ENCODE peak calls at places on chromosomes 16 and 17, in seven cellular contexts. One of them, this sample, is unnamed.

GRCh38 chr16:89544113-89544512 is 16.4 kb upstream of the RPL13 start:
- DNase-seq in heart right ventricle: no peak
- DNase-seq in brain microvascular endothelial cell: no peak
- DNase-seq in CD4-positive, alpha-beta T cell: no peak
- DNase-seq in neural progenitor cell: no peak
- DNase-seq in osteocyte: no peak
- DNase-seq in heart left ventricle: no peak
- DNase-seq in this sample: no peak

GRCh38 chr16:71311553-71312158 is 22.5 kb upstream of the CMTR2 start:
- DNase-seq in neural progenitor cell: peak; percentile 87
- DNase-seq in osteocyte: no peak
- DNase-seq in heart right ventricle: no peak
- DNase-seq in brain microvascular endothelial cell: no peak
- DNase-seq in CD4-positive, alpha-beta T cell: peak; percentile 1
- DNase-seq in heart left ventricle: no peak
- DNase-seq in this sample: peak; percentile 43

GRCh38 chr16:50696575-50697420 is 3.4 kb downstream of the NOD2 start:
- DNase-seq in CD4-positive, alpha-beta T cell: no peak
- DNase-seq in neural progenitor cell: no peak
- DNase-seq in brain microvascular endothelial cell: peak; percentile 64
- DNase-seq in heart right ventricle: peak; percentile 75
- DNase-seq in heart left ventricle: peak; percentile 81
- DNase-seq in osteocyte: no peak
- DNase-seq in this sample: peak; percentile 86

GRCh38 chr17:31596382-31597323 is 205.2 kb downstream of the RAB11FIP4 start:
- DNase-seq in heart right ventricle: peak; percentile 75
- DNase-seq in heart left ventricle: peak; percentile 85
- DNase-seq in neural progenitor cell: peak; percentile 11
- DNase-seq in osteocyte: peak; percentile 97
- DNase-seq in brain microvascular endothelial cell: peak; percentile 95
- DNase-seq in CD4-positive, alpha-beta T cell: no peak
- DNase-seq in this sample: peak; percentile 40

GRCh38 chr17:11391134-11391533 is 150.1 kb downstream of the SHISA6 start:
- DNase-seq in heart left ventricle: no peak
- DNase-seq in neural progenitor cell: peak; percentile 29
- DNase-seq in heart right ventricle: no peak
- DNase-seq in brain microvascular endothelial cell: no peak
- DNase-seq in osteocyte: no peak
- DNase-seq in CD4-positive, alpha-beta T cell: no peak
- DNase-seq in this sample: no peak

GRCh38 chr16:55039042-55039441 is 108.4 kb downstream of the IRX5 start:
- DNase-seq in osteocyte: no peak
- DNase-seq in neural progenitor cell: no peak
- DNase-seq in brain microvascular endothelial cell: no peak
- DNase-seq in CD4-positive, alpha-beta T cell: no peak
- DNase-seq in heart right ventricle: no peak
- DNase-seq in heart left ventricle: no peak
- DNase-seq in this sample: no peak

GRCh38 chr16:49726155-49726554 is 129.8 kb downstream of the ZNF423 start:
- DNase-seq in heart right ventricle: no peak
- DNase-seq in osteocyte: no peak
- DNase-seq in heart left ventricle: no peak
- DNase-seq in brain microvascular endothelial cell: no peak
- DNase-seq in CD4-positive, alpha-beta T cell: no peak
- DNase-seq in neural progenitor cell: no peak
- DNase-seq in this sample: no peak

GRCh38 chr16:84976644-84977400 is 34.5 kb downstream of the ZDHHC7 start:
- DNase-seq in CD4-positive, alpha-beta T cell: no peak
- DNase-seq in brain microvascular endothelial cell: no peak
- DNase-seq in heart left ventricle: peak; percentile 48
- DNase-seq in heart right ventricle: peak; percentile 55
- DNase-seq in neural progenitor cell: no peak
- DNase-seq in osteocyte: no peak
- DNase-seq in this sample: no peak

GRCh38 chr16:31875112-31875803 is 1.7 kb downstream of the ZNF267 start:
- DNase-seq in heart left ventricle: no peak
- DNase-seq in neural progenitor cell: no peak
- DNase-seq in osteocyte: no peak
- DNase-seq in brain microvascular endothelial cell: peak; percentile 32
- DNase-seq in heart right ventricle: no peak
- DNase-seq in CD4-positive, alpha-beta T cell: no peak
- DNase-seq in this sample: no peak

GRCh38 chr17:77425791-77426641 is 285.2 kb downstream of the SEC14L1 start:
- DNase-seq in brain microvascular endothelial cell: peak; percentile 87
- DNase-seq in CD4-positive, alpha-beta T cell: peak; percentile 61
- DNase-seq in osteocyte: no peak
- DNase-seq in neural progenitor cell: peak; percentile 34
- DNase-seq in heart right ventricle: no peak
- DNase-seq in heart left ventricle: no peak
- DNase-seq in this sample: no peak

GRCh38 chr16:69017036-69017783 is 88.2 kb upstream of the HAS3 start:
- DNase-seq in neural progenitor cell: no peak
- DNase-seq in brain microvascular endothelial cell: peak; percentile 54
- DNase-seq in CD4-positive, alpha-beta T cell: no peak
- DNase-seq in osteocyte: no peak
- DNase-seq in heart right ventricle: no peak
- DNase-seq in heart left ventricle: no peak
- DNase-seq in this sample: no peak

GRCh38 chr17:66191607-66192377 is at the start of gene CEP112:
- DNase-seq in brain microvascular endothelial cell: peak; percentile 45
- DNase-seq in osteocyte: peak; percentile 89
- DNase-seq in heart right ventricle: peak; percentile 84
- DNase-seq in neural progenitor cell: peak; percentile 98
- DNase-seq in heart left ventricle: peak; percentile 76
- DNase-seq in CD4-positive, alpha-beta T cell: peak; percentile 79
- DNase-seq in this sample: peak; percentile 86

GRCh38 chr16:29925173-29925804 is 737 bp downstream of the KCTD13 start:
- DNase-seq in osteocyte: no peak
- DNase-seq in CD4-positive, alpha-beta T cell: no peak
- DNase-seq in brain microvascular endothelial cell: no peak
- DNase-seq in heart left ventricle: no peak
- DNase-seq in neural progenitor cell: peak; percentile 35
- DNase-seq in heart right ventricle: no peak
- DNase-seq in this sample: no peak

GRCh38 chr17:2101448-2102257 is 46.8 kb downstream of the HIC1 start:
- DNase-seq in heart left ventricle: no peak
- DNase-seq in CD4-positive, alpha-beta T cell: peak; percentile 53
- DNase-seq in brain microvascular endothelial cell: no peak
- DNase-seq in neural progenitor cell: no peak
- DNase-seq in osteocyte: no peak
- DNase-seq in heart right ventricle: no peak
- DNase-seq in this sample: no peak

GRCh38 chr17:4591529-4591928 is 7.2 kb downstream of the SMTNL2 start:
- DNase-seq in heart left ventricle: no peak
- DNase-seq in brain microvascular endothelial cell: peak; percentile 23
- DNase-seq in CD4-positive, alpha-beta T cell: no peak
- DNase-seq in heart right ventricle: no peak
- DNase-seq in osteocyte: no peak
- DNase-seq in neural progenitor cell: no peak
- DNase-seq in this sample: no peak

GRCh38 chr16:64167851-64168770 is 953.8 kb downstream of the CDH11 start:
- DNase-seq in heart left ventricle: no peak
- DNase-seq in CD4-positive, alpha-beta T cell: no peak
- DNase-seq in neural progenitor cell: no peak
- DNase-seq in osteocyte: no peak
- DNase-seq in brain microvascular endothelial cell: no peak
- DNase-seq in heart right ventricle: no peak
- DNase-seq in this sample: no peak

GRCh38 chr16:22955461-22956145 is 141.6 kb downstream of the HS3ST2 start:
- DNase-seq in osteocyte: no peak
- DNase-seq in neural progenitor cell: no peak
- DNase-seq in heart left ventricle: no peak
- DNase-seq in heart right ventricle: no peak
- DNase-seq in brain microvascular endothelial cell: no peak
- DNase-seq in CD4-positive, alpha-beta T cell: no peak
- DNase-seq in this sample: no peak

GRCh38 chr17:79212150-79213087 is 137.8 kb downstream of the ENGASE start:
- DNase-seq in CD4-positive, alpha-beta T cell: no peak
- DNase-seq in osteocyte: no peak
- DNase-seq in neural progenitor cell: peak; percentile 63
- DNase-seq in heart right ventricle: no peak
- DNase-seq in heart left ventricle: no peak
- DNase-seq in brain microvascular endothelial cell: no peak
- DNase-seq in this sample: no peak

GRCh38 chr16:84266451-84266850 is 26.6 kb upstream of the KCNG4 start:
- DNase-seq in neural progenitor cell: peak; percentile 85
- DNase-seq in brain microvascular endothelial cell: peak; percentile 71
- DNase-seq in heart right ventricle: no peak
- DNase-seq in osteocyte: no peak
- DNase-seq in heart left ventricle: peak; percentile 40
- DNase-seq in CD4-positive, alpha-beta T cell: no peak
- DNase-seq in this sample: peak; percentile 52

GRCh38 chr16:23974223-23974622 is 138.4 kb downstream of the PRKCB start:
- DNase-seq in osteocyte: no peak
- DNase-seq in CD4-positive, alpha-beta T cell: no peak
- DNase-seq in brain microvascular endothelial cell: no peak
- DNase-seq in heart left ventricle: no peak
- DNase-seq in heart right ventricle: no peak
- DNase-seq in neural progenitor cell: peak; percentile 84
- DNase-seq in this sample: no peak

GRCh38 chr17:83203472-83204221 is 124.2 kb downstream of the METRNL start:
- DNase-seq in brain microvascular endothelial cell: no peak
- DNase-seq in heart left ventricle: peak; percentile 12
- DNase-seq in CD4-positive, alpha-beta T cell: no peak
- DNase-seq in heart right ventricle: peak; percentile 15
- DNase-seq in neural progenitor cell: no peak
- DNase-seq in osteocyte: no peak
- DNase-seq in this sample: no peak
- TF ChIP-seq CTCF in brain microvascular endothelial cell: no peak
- TF ChIP-seq CTCF in heart left ventricle: no peak
- TF ChIP-seq CTCF in CD4-positive, alpha-beta T cell: no peak
- TF ChIP-seq CTCF in heart right ventricle: no peak
- TF ChIP-seq CTCF in neural progenitor cell: no peak
- TF ChIP-seq CTCF in osteocyte: no peak
- TF ChIP-seq CTCF in this sample: no peak

DNA sequence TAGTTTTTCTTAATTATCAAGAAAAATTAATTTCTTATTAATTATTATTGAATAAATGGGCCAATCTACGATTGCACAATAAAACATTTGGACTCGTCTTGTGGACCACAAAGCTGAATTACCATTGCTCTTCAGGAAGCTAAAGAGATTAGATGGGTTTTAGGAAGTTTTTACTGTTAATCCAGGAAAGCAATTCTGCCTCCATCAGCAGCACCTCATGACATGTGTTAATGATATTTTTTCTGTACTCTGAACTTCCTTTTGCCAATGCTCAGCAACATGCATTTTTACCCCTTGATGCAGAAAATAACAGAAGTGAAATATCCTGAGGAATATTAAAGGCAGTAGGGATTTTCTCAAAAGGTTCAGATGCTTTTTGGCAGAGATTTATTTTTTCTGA is 37.8 kb downstream of the HS3ST3A1 start:
- DNase-seq in CD4-positive, alpha-beta T cell: no peak
- DNase-seq in brain microvascular endothelial cell: no peak
- DNase-seq in neural progenitor cell: no peak
- DNase-seq in heart right ventricle: no peak
- DNase-seq in osteocyte: no peak
- DNase-seq in heart left ventricle: no peak
- DNase-seq in this sample: no peak
- TF ChIP-seq CTCF in CD4-positive, alpha-beta T cell: no peak
- TF ChIP-seq CTCF in brain microvascular endothelial cell: no peak
- TF ChIP-seq CTCF in neural progenitor cell: no peak
- TF ChIP-seq CTCF in heart right ventricle: no peak
- TF ChIP-seq CTCF in osteocyte: no peak
- TF ChIP-seq CTCF in heart left ventricle: no peak
- TF ChIP-seq CTCF in this sample: no peak

DNA sequence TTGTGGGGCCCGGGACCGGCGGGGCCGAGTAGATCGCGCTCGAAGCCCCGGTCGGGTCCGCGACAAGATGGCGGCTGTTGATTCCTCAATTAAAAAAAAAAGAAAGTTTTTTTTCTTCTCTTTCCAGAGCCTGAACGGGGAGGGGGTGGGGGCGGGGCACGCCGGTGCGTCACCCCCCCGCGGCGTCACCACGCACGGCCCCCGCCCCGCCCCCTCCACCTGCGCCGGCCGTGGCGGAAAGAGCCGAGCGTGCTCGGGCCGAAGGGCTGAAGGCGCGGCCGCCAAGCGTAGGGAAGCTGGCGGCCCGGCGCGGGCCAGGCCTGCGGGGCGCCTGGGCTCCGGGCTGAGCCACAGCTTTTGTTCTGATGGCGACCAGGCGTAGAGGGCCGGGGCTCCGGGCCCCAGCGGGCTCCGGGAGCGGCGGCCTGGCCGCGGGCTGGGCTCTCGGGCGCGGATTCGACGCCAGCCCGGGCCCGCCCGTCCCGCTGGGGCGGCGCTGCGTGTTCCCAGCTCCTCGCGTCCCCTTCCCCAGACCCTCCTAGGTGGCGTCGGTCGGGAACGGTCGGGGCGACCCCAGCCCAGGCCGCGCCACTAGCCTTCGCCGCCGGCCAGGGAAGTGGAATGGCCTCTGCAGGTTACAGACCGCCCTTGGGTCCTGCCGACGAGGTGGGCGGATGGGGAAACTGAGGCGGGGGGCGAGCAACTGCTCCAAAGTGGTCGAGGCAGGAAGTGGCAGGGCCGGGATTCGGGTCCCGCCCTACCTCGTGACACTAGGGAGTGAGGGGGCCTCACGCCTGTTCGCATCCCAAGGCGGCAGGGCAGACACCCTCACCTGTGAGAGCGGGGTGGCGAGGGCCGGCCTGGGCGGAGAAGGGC is at the start of gene CREBBP:
- DNase-seq in osteocyte: peak; percentile 96
- DNase-seq in brain microvascular endothelial cell: peak; percentile 52
- DNase-seq in heart left ventricle: peak; percentile 90
- DNase-seq in neural progenitor cell: peak; percentile 97
- DNase-seq in heart right ventricle: peak; percentile 89
- DNase-seq in CD4-positive, alpha-beta T cell: peak; percentile 81
- DNase-seq in this sample: peak; percentile 98
- TF ChIP-seq CTCF in osteocyte: no peak
- TF ChIP-seq CTCF in brain microvascular endothelial cell: no peak
- TF ChIP-seq CTCF in heart left ventricle: no peak
- TF ChIP-seq CTCF in neural progenitor cell: no peak
- TF ChIP-seq CTCF in heart right ventricle: no peak
- TF ChIP-seq CTCF in CD4-positive, alpha-beta T cell: no peak
- TF ChIP-seq CTCF in this sample: no peak

GRCh38 chr17:9905902-9906301 is 831 bp upstream of the RCVRN start:
- DNase-seq in CD4-positive, alpha-beta T cell: no peak
- DNase-seq in heart left ventricle: no peak
- DNase-seq in neural progenitor cell: peak; percentile 66
- DNase-seq in heart right ventricle: peak; percentile 51
- DNase-seq in brain microvascular endothelial cell: no peak
- DNase-seq in osteocyte: no peak
- DNase-seq in this sample: peak; percentile 81
- TF ChIP-seq CTCF in CD4-positive, alpha-beta T cell: no peak
- TF ChIP-seq CTCF in heart left ventricle: peak; percentile 42
- TF ChIP-seq CTCF in neural progenitor cell: peak; percentile 77
- TF ChIP-seq CTCF in heart right ventricle: peak; percentile 68
- TF ChIP-seq CTCF in brain microvascular endothelial cell: peak; percentile 63
- TF ChIP-seq CTCF in osteocyte: peak; percentile 54
- TF ChIP-seq CTCF in this sample: peak; percentile 82

GRCh38 chr17:49438885-49439284 is 24.2 kb upstream of the PHB1 start:
- DNase-seq in heart left ventricle: no peak
- DNase-seq in CD4-positive, alpha-beta T cell: no peak
- DNase-seq in osteocyte: no peak
- DNase-seq in heart right ventricle: no peak
- DNase-seq in neural progenitor cell: peak; percentile 67
- DNase-seq in brain microvascular endothelial cell: no peak
- DNase-seq in this sample: no peak
- TF ChIP-seq CTCF in heart left ventricle: no peak
- TF ChIP-seq CTCF in CD4-positive, alpha-beta T cell: no peak
- TF ChIP-seq CTCF in osteocyte: no peak
- TF ChIP-seq CTCF in heart right ventricle: no peak
- TF ChIP-seq CTCF in neural progenitor cell: peak; percentile 24
- TF ChIP-seq CTCF in brain microvascular endothelial cell: peak; percentile 15
- TF ChIP-seq CTCF in this sample: no peak

GRCh38 chr17:8436169-8436932 is 667 bp downstream of the NDEL1 start:
- DNase-seq in osteocyte: peak; percentile 90
- DNase-seq in CD4-positive, alpha-beta T cell: peak; percentile 44
- DNase-seq in neural progenitor cell: peak; percentile 83
- DNase-seq in brain microvascular endothelial cell: peak; percentile 46
- DNase-seq in heart left ventricle: peak; percentile 64
- DNase-seq in heart right ventricle: peak; percentile 71
- DNase-seq in this sample: peak; percentile 61
- TF ChIP-seq CTCF in osteocyte: no peak
- TF ChIP-seq CTCF in CD4-positive, alpha-beta T cell: no peak
- TF ChIP-seq CTCF in neural progenitor cell: no peak
- TF ChIP-seq CTCF in brain microvascular endothelial cell: no peak
- TF ChIP-seq CTCF in heart left ventricle: no peak
- TF ChIP-seq CTCF in heart right ventricle: peak; percentile 8
- TF ChIP-seq CTCF in this sample: no peak